ENCODE peak calls at places on chromosome 4, in five cellular contexts. D, U, W, G and J are unnamed samples.

GRCh38 chr4:23324291-23324690 is 565.6 kb downstream of the PPARGC1A start:
- DNase-seq in D (no peak), U (no peak), W (no peak), G (no peak), J (no peak)

GRCh38 chr4:68895561-68896198 is 55.9 kb downstream of the UGT2A3 start:
- DNase-seq in D (no peak), U (no peak), W (no peak), G (no peak), J (no peak)

GRCh38 chr4:6493668-6494304 is 21.4 kb upstream of the PPP2R2C start:
- DNase-seq in D (no peak), U (no peak), W (no peak), G (no peak), J (no peak)

GRCh38 chr4:118682928-118683327 is 2.3 kb upstream of the METTL14 start:
- DNase-seq in D (no peak), U (no peak), W (no peak), G (no peak), J (no peak)

GRCh38 chr4:112257098-112257497 is 25.5 kb downstream of the AP1AR start:
- DNase-seq in D (no peak), U (no peak), W (no peak), G (no peak), J (no peak)

GRCh38 chr4:165692082-165692481 is 181.0 kb upstream of the TLL1 start:
- DNase-seq in D (no peak), U (no peak), W (no peak), G (no peak), J (no peak)

GRCh38 chr4:155944516-155944915 is 9.2 kb downstream of the CTSO start:
- DNase-seq in D (no peak), U (no peak), W (no peak), G (no peak), J (no peak)

GRCh38 chr4:47372561-47372960 is 90.9 kb downstream of the COMMD8 start:
- DNase-seq in D (no peak), U (no peak), W (no peak), G (no peak), J (no peak)

GRCh38 chr4:40247350-40247749 is 50.5 kb downstream of the RHOH start:
- DNase-seq in D (no peak), U (no peak), W (no peak), G (no peak), J (peak; percentile 80)

GRCh38 chr4:113452868-113453620 is 308.5 kb downstream of the CAMK2D start:
- DNase-seq in D (no peak), U (no peak), W (no peak), G (no peak), J (peak; percentile 11)

GRCh38 chr4:21795091-21795490 is 153.5 kb downstream of the KCNIP4 start:
- DNase-seq in D (no peak), U (no peak), W (no peak), G (no peak), J (peak; percentile 17)

GRCh38 chr4:163587867-163588266 is 93.4 kb downstream of the TMA16 start:
- DNase-seq in D (peak; percentile 14), U (peak; percentile 12), W (no peak), G (no peak), J (peak; percentile 4)

GRCh38 chr4:22237155-22237751 is 278.6 kb downstream of the ADGRA3 start:
- DNase-seq in D (no peak), U (no peak), W (peak; percentile 15), G (no peak), J (peak; percentile 74)

GRCh38 chr4:52187603-52188002 is 136.5 kb downstream of the SPATA18 start:
- DNase-seq in D (no peak), U (no peak), W (no peak), G (no peak), J (no peak)

GRCh38 chr4:125551451-125551850 is 236.7 kb downstream of the FAT4 start:
- DNase-seq in D (no peak), U (no peak), W (no peak), G (no peak), J (no peak)

DNA sequence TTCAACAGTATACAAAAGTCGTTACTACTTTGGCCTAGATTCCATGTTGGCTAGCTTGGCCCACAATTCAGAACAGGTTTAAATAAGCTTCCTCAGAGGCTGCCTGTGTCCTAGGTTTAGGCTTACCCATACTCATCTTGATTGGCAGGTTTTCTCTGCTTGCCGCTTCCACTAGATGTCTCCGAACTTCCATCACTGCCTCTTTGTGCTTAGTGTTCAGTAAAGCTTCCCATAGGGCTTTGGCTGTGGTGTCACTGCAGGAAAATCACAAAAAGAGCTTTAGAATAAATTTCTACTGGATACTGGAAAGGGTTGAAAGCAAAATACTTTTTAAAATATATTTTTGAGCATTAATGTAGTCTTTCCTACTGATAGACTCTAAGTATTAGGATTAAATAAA is 52.4 kb downstream of the SCFD2 start:
- DNase-seq in D (no peak), U (no peak), W (no peak), G (no peak), J (no peak)
- TF ChIP-seq CTCF in D (no peak), U (no peak), W (peak; percentile 10), G (no peak), J (no peak)

GRCh38 chr4:153207561-153207960 is 3.3 kb downstream of the TRIM2 start:
- DNase-seq in D (no peak), U (no peak), W (peak; percentile 48), G (peak; percentile 33), J (no peak)
- TF ChIP-seq CTCF in D (peak; percentile 19), U (peak; percentile 13), W (peak; percentile 70), G (peak; percentile 66), J (no peak)

GRCh38 chr4:683982-684571 is 4.9 kb downstream of the SLC49A3 start:
- DNase-seq in D (peak; percentile 69), U (peak; percentile 71), W (peak; percentile 74), G (peak; percentile 68), J (peak; percentile 66)
- TF ChIP-seq CTCF in D (peak; percentile 83), U (peak; percentile 78), W (peak; percentile 72), G (peak; percentile 53), J (peak; percentile 71)

DNA sequence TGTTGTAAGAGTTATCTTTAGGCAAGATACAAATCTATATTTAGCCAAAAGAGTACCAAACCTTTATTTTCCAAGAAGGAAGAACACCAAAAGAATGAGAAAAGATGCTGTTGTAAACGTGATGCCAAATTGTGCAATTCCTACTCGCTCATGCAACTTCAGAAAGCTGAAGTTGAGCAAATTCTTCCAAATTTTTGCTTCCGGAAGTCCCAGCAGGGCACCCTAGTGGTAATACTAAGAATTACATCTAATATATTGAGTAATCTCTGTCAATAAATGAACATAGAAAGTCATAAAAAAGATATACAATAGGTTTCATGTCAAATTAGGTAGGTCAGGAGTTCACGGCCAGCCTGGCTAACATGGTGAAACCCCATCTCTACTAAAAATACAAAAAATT is 36.0 kb upstream of the SMARCAD1 start:
- DNase-seq in D (no peak), U (no peak), W (no peak), G (no peak), J (no peak)
- TF ChIP-seq CTCF in D (no peak), U (peak; percentile 22), W (no peak), G (no peak), J (peak; percentile 49)